ENCODE peak calls at places on chromosomes 4 and X, in seven cellular contexts. I is psoas muscle; U is stimulated activated CD4-positive, alpha-beta T cell treated with anti-CD3 and anti-CD28 coated beads, Interleukin-12 subunit alpha, Interleukin-12 subunit beta, amount 100 ng/mL, for 24 hours; E is GM20000; Z is anterior cingulate cortex; S is amniotic stem cell; A is H54. C is an unnamed sample.

GRCh38 chrX:144334577-144334976 is 450.7 kb downstream of the UBE2NL start:
- DNase-seq in I (no peak), U (no peak), E (no peak), Z (no peak), S (no peak), A (no peak), C (no peak)

GRCh38 chr4:173332021-173332487 is 2.1 kb downstream of the HMGB2 start:
- DNase-seq in I (no peak), U (no peak), E (no peak), Z (no peak), S (no peak), A (no peak), C (no peak)

GRCh38 chr4:113531572-113531971 is 230.0 kb downstream of the CAMK2D start:
- DNase-seq in I (no peak), U (no peak), E (no peak), Z (no peak), S (no peak), A (no peak), C (no peak)

GRCh38 chrX:70174754-70175153 is 2.5 kb upstream of the DGAT2L6 start:
- DNase-seq in I (no peak), U (no peak), E (no peak), Z (no peak), S (no peak), A (no peak), C (no peak)

GRCh38 chrX:49202022-49202421 is 2.0 kb upstream of the SYP start:
- DNase-seq in I (no peak), U (no peak), E (no peak), Z (no peak), S (no peak), A (no peak), C (no peak)

GRCh38 chrX:85619962-85620361 is 240.5 kb upstream of the POF1B start:
- DNase-seq in I (no peak), U (no peak), E (no peak), Z (no peak), S (no peak), A (no peak), C (no peak)

GRCh38 chr4:122692641-122693520 is 39.6 kb upstream of the BBS12 start:
- DNase-seq in I (no peak), U (no peak), E (no peak), Z (no peak), S (no peak), A (no peak), C (no peak)

GRCh38 chrX:119497185-119497584 is 28.9 kb downstream of the SLC25A5 start:
- DNase-seq in I (no peak), U (no peak), E (no peak), Z (no peak), S (no peak), A (no peak), C (no peak)

GRCh38 chr4:93384211-93384610 is 444.3 kb upstream of the ATOH1 start:
- DNase-seq in I (no peak), U (no peak), E (no peak), Z (no peak), S (no peak), A (no peak), C (no peak)

GRCh38 chr4:171626554-171626953 is 186.7 kb upstream of the GALNTL6 start:
- DNase-seq in I (no peak), U (no peak), E (no peak), Z (no peak), S (no peak), A (no peak), C (no peak)

GRCh38 chr4:47615385-47615784 is 130.3 kb downstream of the ATP10D start:
- DNase-seq in I (no peak), U (no peak), E (no peak), Z (no peak), S (no peak), A (no peak), C (no peak)

GRCh38 chr4:3858765-3859388 is 92.7 kb downstream of the ADRA2C start:
- DNase-seq in I (peak; percentile 15), U (no peak), E (no peak), Z (no peak), S (no peak), A (no peak), C (no peak)

GRCh38 chr4:71775449-71775848 is 8.4 kb downstream of the GC start:
- DNase-seq in I (no peak), U (no peak), E (no peak), Z (no peak), S (no peak), A (no peak), C (no peak)

GRCh38 chr4:150818661-150819060 is 196.4 kb downstream of the LRBA start:
- DNase-seq in I (no peak), U (no peak), E (no peak), Z (no peak), S (peak; percentile 10), A (no peak), C (no peak)

GRCh38 chr4:24730256-24731001 is 64.9 kb upstream of the SOD3 start:
- DNase-seq in I (peak; percentile 91), U (no peak), E (no peak), Z (no peak), S (no peak), A (no peak), C (no peak)

GRCh38 chr4:107098403-107098802 is 62.3 kb upstream of the DKK2 start:
- DNase-seq in I (peak; percentile 38), U (no peak), E (no peak), Z (no peak), S (no peak), A (no peak), C (no peak)

GRCh38 chr4:165288226-165288625 is 39.2 kb upstream of the MSMO1 start:
- DNase-seq in I (no peak), U (no peak), E (peak; percentile 23), Z (no peak), S (no peak), A (no peak), C (no peak)

GRCh38 chrX:3442685-3443084 is 96.2 kb upstream of the MXRA5 start:
- DNase-seq in I (no peak), U (no peak), E (no peak), Z (no peak), S (no peak), A (no peak), C (no peak)

GRCh38 chr4:76980280-76980679 is 30.7 kb downstream of the SEPTIN11 start:
- DNase-seq in I (no peak), U (no peak), E (no peak), Z (no peak), S (no peak), A (no peak), C (no peak)

GRCh38 chrX:78573630-78574029 is 85.5 kb downstream of the RTL3 start:
- DNase-seq in I (no peak), U (no peak), E (no peak), Z (no peak), S (no peak), A (no peak), C (no peak)

GRCh38 chrX:50343917-50344316 is 126.7 kb downstream of the DGKK start:
- DNase-seq in I (no peak), U (no peak), E (no peak), Z (no peak), S (no peak), A (no peak), C (no peak)

C was measured in SW480.